ENCODE peak calls at places on chromosomes 5 and 9, in five cellular contexts. Y, T, A, H and B are unnamed samples. For H3K4me1, the result is how much of the 10 kb centered on the place peaks cover.

GRCh38 chr5:93601433-93602175 is 18.6 kb downstream of the NR2F1 start:
- DNase-seq in Y (no peak), T (no peak), A (no peak), H (no peak), B (no peak)

GRCh38 chr9:27835746-27836145 is 262.5 kb upstream of the C9orf72 start:
- DNase-seq in Y (no peak), T (no peak), A (no peak), H (no peak), B (no peak)

GRCh38 chr5:6905883-6906282 is 192.7 kb downstream of the TENT4A start:
- DNase-seq in Y (no peak), T (no peak), A (peak), H (no peak), B (peak)

GRCh38 chr5:137336565-137337120 is 162.5 kb downstream of the SPOCK1 start:
- DNase-seq in Y (no peak), T (no peak), A (no peak), H (no peak), B (no peak)

GRCh38 chr9:134223601-134224122 is 59.3 kb upstream of the RNU6ATAC start:
- DNase-seq in Y (no peak), T (peak), A (no peak), H (no peak), B (no peak)

GRCh38 chr5:54301215-54301614 is 9.2 kb downstream of the ARL15 start:
- DNase-seq in Y (peak), T (no peak), A (no peak), H (no peak), B (no peak)

GRCh38 chr5:135489466-135490244 is 37.5 kb upstream of the TIFAB start:
- DNase-seq in Y (no peak), T (no peak), A (no peak), H (no peak), B (no peak)

GRCh38 chr5:133992429-133993151 is 12.2 kb downstream of the VDAC1 start:
- DNase-seq in Y (no peak), T (no peak), A (no peak), H (no peak), B (peak)

GRCh38 chr5:16809816-16810502 is 126.1 kb downstream of the MYO10 start:
- DNase-seq in Y (no peak), T (peak), A (no peak), H (peak), B (no peak)

GRCh38 chr5:1021136-1021968 is 12.8 kb downstream of the NKD2 start:
- DNase-seq in Y (no peak), T (peak), A (peak), H (no peak), B (no peak)

GRCh38 chr5:119395080-119395836 is 39.4 kb downstream of the TNFAIP8 start:
- DNase-seq in Y (no peak), T (no peak), A (no peak), H (no peak), B (no peak)

GRCh38 chr5:157352756-157353340 is 86.9 kb downstream of the CYFIP2 start:
- DNase-seq in Y (no peak), T (no peak), A (no peak), H (no peak), B (no peak)

GRCh38 chr9:77911928-77912327 is 119.7 kb downstream of the GNAQ start:
- DNase-seq in Y (no peak), T (no peak), A (no peak), H (no peak), B (no peak)

GRCh38 chr5:132865668-132866341 is 464 bp downstream of the GDF9 start:
- DNase-seq in Y (no peak), T (no peak), A (no peak), H (no peak), B (no peak)

GRCh38 chr5:178590924-178591423 is 781 bp upstream of the COL23A1 start:
- DNase-seq in Y (peak), T (no peak), A (no peak), H (no peak), B (no peak)

GRCh38 chr5:140182803-140183367 is 7.9 kb downstream of the CYSTM1 start:
- DNase-seq in Y (no peak), T (peak), A (peak), H (no peak), B (peak)

GRCh38 chr9:127128341-127129072 is 6.1 kb upstream of the ANGPTL2 start:
- DNase-seq in Y (peak), T (no peak), A (no peak), H (peak), B (peak)

GRCh38 chr5:624118-624950 is 12.2 kb downstream of the CEP72 start:
- DNase-seq in Y (no peak), T (peak), A (no peak), H (no peak), B (peak)

GRCh38 chr5:135339189-135339588 is 59.8 kb downstream of the MACROH2A1 start:
- DNase-seq in Y (no peak), T (no peak), A (peak), H (no peak), B (no peak)

GRCh38 chr9:35096035-35096849 is at the start of gene PIGO:
- DNase-seq in Y (peak), T (peak), A (peak), H (peak), B (peak)

GRCh38 chr5:54024466-54024865 is 285.9 kb downstream of the ARL15 start:
- DNase-seq in Y (peak), T (no peak), A (no peak), H (no peak), B (no peak)

GRCh38 chr9:94479757-94480156 is 75.1 kb upstream of the PCAT7 start:
- DNase-seq in Y (no peak), T (no peak), A (no peak), H (no peak), B (no peak)

GRCh38 chr5:73985145-73985544 is 359.1 kb downstream of the ARHGEF28 start:
- DNase-seq in Y (peak), T (no peak), A (peak), H (no peak), B (no peak)

GRCh38 chr5:76204713-76205112 is 121.5 kb downstream of the SV2C start:
- DNase-seq in Y (peak), T (no peak), A (peak), H (no peak), B (no peak)

GRCh38 chr9:22997923-22998322 is 551.3 kb downstream of the DMRTA1 start:
- DNase-seq in Y (no peak), T (no peak), A (no peak), H (no peak), B (no peak)

GRCh38 chr5:73363911-73364730 is 84.5 kb downstream of the FOXD1 start:
- DNase-seq in Y (peak), T (no peak), A (peak), H (no peak), B (no peak)

GRCh38 chr5:38462972-38463633 is 93.3 kb downstream of the LIFR start:
- DNase-seq in Y (no peak), T (no peak), A (no peak), H (no peak), B (no peak)

GRCh38 chr5:35860686-35861085 is 4.0 kb downstream of the IL7R start:
- DNase-seq in Y (no peak), T (no peak), A (no peak), H (no peak), B (no peak)

GRCh38 chr9:93710370-93710723 is 134.0 kb downstream of the PHF2 start:
- DNase-seq in Y (no peak), T (no peak), A (no peak), H (no peak), B (no peak)

GRCh38 chr5:136191304-136192014 is 1.5 kb downstream of the SMIM32 start:
- DNase-seq in Y (peak), T (no peak), A (peak), H (no peak), B (no peak)

GRCh38 chr9:114028646-114029045 is 49.5 kb downstream of the AMBP start:
- DNase-seq in Y (no peak), T (no peak), A (no peak), H (no peak), B (no peak)

GRCh38 chr5:50727149-50727496 is 60.7 kb downstream of the PARP8 start:
- DNase-seq in Y (peak), T (no peak), A (no peak), H (no peak), B (peak)

GRCh38 chr5:178546675-178547033 is 43.5 kb downstream of the COL23A1 start:
- DNase-seq in Y (no peak), T (no peak), A (no peak), H (no peak), B (peak)

GRCh38 chr9:20022410-20022809 is 233.6 kb upstream of the SLC24A2 start:
- DNase-seq in Y (no peak), T (no peak), A (no peak), H (no peak), B (no peak)

GRCh38 chr5:106392766-106393165 is 1278.0 kb downstream of the EFNA5 start:
- DNase-seq in Y (peak), T (no peak), A (no peak), H (no peak), B (no peak)

GRCh38 chr5:129459485-129460120 is 495 bp upstream of the ADAMTS19 start:
- DNase-seq in Y (peak), T (no peak), A (peak), H (no peak), B (peak)

GRCh38 chr5:163869611-163870010 is 364.2 kb downstream of the MAT2B start:
- DNase-seq in Y (no peak), T (no peak), A (no peak), H (no peak), B (no peak)

GRCh38 chr9:83707518-83707767 is 315 bp downstream of the UBQLN1 start:
- DNase-seq in Y (peak), T (no peak), A (no peak), H (peak), B (no peak)

GRCh38 chr5:179610903-179611265 is 12.6 kb downstream of the HNRNPH1 start:
- DNase-seq in Y (no peak), T (no peak), A (no peak), H (no peak), B (no peak)

GRCh38 chr9:120445974-120446373 is 134.0 kb downstream of the CDK5RAP2 start:
- DNase-seq in Y (no peak), T (no peak), A (no peak), H (no peak), B (no peak)

DNA sequence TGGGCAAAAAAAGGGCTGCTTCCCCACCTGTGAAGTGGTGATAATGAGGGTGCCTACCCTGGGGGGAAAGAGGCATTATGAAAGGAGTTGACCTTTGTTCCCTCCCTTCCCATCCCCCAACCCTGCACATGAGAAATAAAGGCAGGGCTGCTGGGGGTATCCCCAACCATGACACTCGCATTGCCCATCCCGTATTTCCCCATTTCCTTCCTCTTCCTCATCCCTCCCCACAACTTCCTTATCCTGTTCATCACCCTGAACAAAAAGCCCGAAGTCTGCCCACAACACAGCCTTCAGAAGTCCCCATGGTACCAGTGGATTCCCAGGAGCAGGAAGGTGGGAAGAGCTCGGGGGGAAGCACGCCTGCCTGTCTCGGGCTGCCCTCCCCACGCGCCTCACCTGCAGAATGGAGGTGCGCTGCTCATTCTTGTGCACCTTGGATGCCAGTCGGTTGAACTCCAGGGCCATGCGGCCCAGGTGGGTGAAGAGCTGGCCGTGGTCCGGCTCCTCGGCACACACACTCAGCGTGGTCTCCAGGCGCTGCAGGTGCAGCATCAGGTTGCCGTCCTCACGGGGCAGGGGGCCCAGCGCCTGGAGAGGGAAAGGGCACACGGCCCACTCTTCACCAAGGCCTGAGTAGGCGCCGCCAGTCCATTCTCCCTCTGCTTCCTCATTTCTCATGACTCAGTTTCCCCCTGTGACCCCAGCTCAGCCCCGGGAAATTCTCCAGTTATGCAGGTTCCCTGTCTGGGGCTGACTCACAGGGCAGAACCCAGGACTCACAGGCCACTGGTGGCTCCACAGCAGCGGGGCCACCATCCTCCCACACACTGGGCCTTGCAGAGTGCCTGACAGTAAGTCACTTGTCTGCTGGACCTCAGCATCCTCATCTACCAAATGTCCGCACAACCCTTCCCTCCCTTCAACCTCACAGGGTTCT is 24.2 kb downstream of the TNIP1 start:
- DNase-seq in Y (no peak), T (no peak), A (no peak), H (no peak), B (no peak)
- H3K4me1 ChIP-seq in Y (under half), T (under half), A (under half), H (under half), B (under half)

GRCh38 chr9:69086312-69086711 is 50.8 kb downstream of the FXN start:
- DNase-seq in Y (no peak), T (no peak), A (peak), H (no peak), B (no peak)
- H3K27ac ChIP-seq in Y (no peak), T (no peak), A (no peak), H (no peak), B (no peak)

GRCh38 chr5:5183933-5184332 is 43.8 kb downstream of the ADAMTS16 start:
- DNase-seq in Y (no peak), T (no peak), A (no peak), H (no peak), B (peak)

GRCh38 chr5:5179597-5179996 is 39.5 kb downstream of the ADAMTS16 start:
- DNase-seq in Y (no peak), T (no peak), A (peak), H (no peak), B (no peak)

GRCh38 chr5:5181650-5182324 is 41.7 kb downstream of the ADAMTS16 start:
- DNase-seq in Y (no peak), T (no peak), A (peak), H (no peak), B (no peak)

GRCh38 chr5:5182508-5183191 is 42.5 kb downstream of the ADAMTS16 start:
- DNase-seq in Y (no peak), T (no peak), A (no peak), H (no peak), B (no peak)

GRCh38 chr5:5183192-5183699 is 43.1 kb downstream of the ADAMTS16 start:
- DNase-seq in Y (no peak), T (no peak), A (peak), H (peak), B (no peak)
- H3K4me1 ChIP-seq in Y (under half), T (under half), A (under half), H (under half), B (under half)

DNA sequence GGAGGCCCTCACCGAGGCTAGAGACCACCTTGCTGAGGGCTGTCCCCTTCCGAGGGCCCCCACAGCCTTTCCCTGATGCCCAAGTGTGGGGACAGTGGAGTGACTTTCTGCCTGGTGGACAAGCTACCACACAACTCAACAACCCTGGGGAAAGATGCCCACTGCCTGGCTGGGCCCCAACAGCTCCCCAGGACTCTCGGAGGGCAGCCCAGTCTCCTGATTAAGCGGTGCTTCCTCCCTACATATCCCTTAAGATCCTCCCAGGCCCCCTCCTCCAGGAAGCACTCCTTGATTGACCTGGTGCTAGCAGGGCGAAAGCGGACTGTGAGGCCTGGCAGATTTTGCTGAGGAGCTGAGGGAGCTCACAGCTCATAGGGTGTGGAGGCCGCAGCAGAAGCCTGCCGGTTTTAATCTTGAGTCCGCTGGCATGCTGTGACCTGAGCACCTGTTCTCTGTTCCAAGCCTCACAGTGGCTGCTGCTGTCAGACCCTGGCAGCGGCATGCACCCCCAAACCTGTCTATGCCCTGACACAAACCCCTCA is 2.2 kb downstream of the NSMF start:
- DNase-seq in Y (no peak), T (peak), A (no peak), H (no peak), B (peak)
- H3K27ac ChIP-seq in Y (no peak), T (no peak), A (no peak), H (no peak), B (no peak)

GRCh38 chr9:130890124-130890523 is 6.5 kb downstream of the QRFP start:
- DNase-seq in Y (no peak), T (no peak), A (no peak), H (no peak), B (peak)
- H3K4me1 ChIP-seq in Y (under half), T (under half), A (under half), H (under half), B (under half)

GRCh38 chr5:123144096-123144495 is 55.1 kb downstream of the PRDM6 start:
- DNase-seq in Y (no peak), T (no peak), A (no peak), H (no peak), B (no peak)
- H3K27ac ChIP-seq in Y (no peak), T (no peak), A (no peak), H (no peak), B (no peak)